ENCODE peak calls at places on chromosomes 5 and 9, in eight cellular contexts. One of them, this sample, is unnamed.

GRCh38 chr9:93223241-93224180 is 39.6 kb downstream of the WNK2 start:
- DNase-seq in activated CD8-positive, alpha-beta memory T cell treated with anti-CD3 and anti-CD28 coated beads, Interleukin-2, amount 50 U/mL, for 48 hours: no peak
- DNase-seq in right lobe of liver: no peak
- DNase-seq in NCI-H2029 treated with DMSO at 0.1 percent for 48 hours: peak; percentile 92
- DNase-seq in cardiac muscle cell: peak; percentile 54
- DNase-seq in nephron progenitor cell: no peak
- DNase-seq in stimulated activated CD8-positive, alpha-beta memory T cell treated with anti-CD3 and anti-CD28 coated beads, Interleukin-4, amount 100 ng/mL, for 4 hours: no peak
- DNase-seq in stimulated activated naive CD4-positive, alpha-beta T cell: no peak
- DNase-seq in this sample: peak; percentile 39

GRCh38 chr5:123802298-123802951 is 290.4 kb downstream of the CSNK1G3 start:
- DNase-seq in activated CD8-positive, alpha-beta memory T cell treated with anti-CD3 and anti-CD28 coated beads, Interleukin-2, amount 50 U/mL, for 48 hours: no peak
- DNase-seq in right lobe of liver: no peak
- DNase-seq in NCI-H2029 treated with DMSO at 0.1 percent for 48 hours: no peak
- DNase-seq in cardiac muscle cell: no peak
- DNase-seq in nephron progenitor cell: no peak
- DNase-seq in stimulated activated CD8-positive, alpha-beta memory T cell treated with anti-CD3 and anti-CD28 coated beads, Interleukin-4, amount 100 ng/mL, for 4 hours: no peak
- DNase-seq in stimulated activated naive CD4-positive, alpha-beta T cell: no peak
- DNase-seq in this sample: no peak

GRCh38 chr5:169195601-169196000 is 105.3 kb downstream of the SLIT3 start:
- DNase-seq in activated CD8-positive, alpha-beta memory T cell treated with anti-CD3 and anti-CD28 coated beads, Interleukin-2, amount 50 U/mL, for 48 hours: no peak
- DNase-seq in right lobe of liver: no peak
- DNase-seq in NCI-H2029 treated with DMSO at 0.1 percent for 48 hours: no peak
- DNase-seq in cardiac muscle cell: no peak
- DNase-seq in nephron progenitor cell: no peak
- DNase-seq in stimulated activated CD8-positive, alpha-beta memory T cell treated with anti-CD3 and anti-CD28 coated beads, Interleukin-4, amount 100 ng/mL, for 4 hours: no peak
- DNase-seq in stimulated activated naive CD4-positive, alpha-beta T cell: no peak
- DNase-seq in this sample: no peak

GRCh38 chr9:91946825-91947224 is 3.2 kb downstream of the ROR2 start:
- DNase-seq in activated CD8-positive, alpha-beta memory T cell treated with anti-CD3 and anti-CD28 coated beads, Interleukin-2, amount 50 U/mL, for 48 hours: no peak
- DNase-seq in right lobe of liver: no peak
- DNase-seq in NCI-H2029 treated with DMSO at 0.1 percent for 48 hours: no peak
- DNase-seq in cardiac muscle cell: peak; percentile 7
- DNase-seq in nephron progenitor cell: no peak
- DNase-seq in stimulated activated CD8-positive, alpha-beta memory T cell treated with anti-CD3 and anti-CD28 coated beads, Interleukin-4, amount 100 ng/mL, for 4 hours: no peak
- DNase-seq in stimulated activated naive CD4-positive, alpha-beta T cell: no peak
- DNase-seq in this sample: peak; percentile 65

GRCh38 chr9:115202960-115203751 is 85.2 kb upstream of the TNC start:
- DNase-seq in activated CD8-positive, alpha-beta memory T cell treated with anti-CD3 and anti-CD28 coated beads, Interleukin-2, amount 50 U/mL, for 48 hours: no peak
- DNase-seq in right lobe of liver: no peak
- DNase-seq in NCI-H2029 treated with DMSO at 0.1 percent for 48 hours: no peak
- DNase-seq in cardiac muscle cell: no peak
- DNase-seq in nephron progenitor cell: no peak
- DNase-seq in stimulated activated CD8-positive, alpha-beta memory T cell treated with anti-CD3 and anti-CD28 coated beads, Interleukin-4, amount 100 ng/mL, for 4 hours: no peak
- DNase-seq in stimulated activated naive CD4-positive, alpha-beta T cell: no peak
- DNase-seq in this sample: peak; percentile 47

GRCh38 chr5:14331377-14331776 is 188.2 kb downstream of the TRIO start:
- DNase-seq in activated CD8-positive, alpha-beta memory T cell treated with anti-CD3 and anti-CD28 coated beads, Interleukin-2, amount 50 U/mL, for 48 hours: no peak
- DNase-seq in right lobe of liver: no peak
- DNase-seq in NCI-H2029 treated with DMSO at 0.1 percent for 48 hours: no peak
- DNase-seq in cardiac muscle cell: no peak
- DNase-seq in nephron progenitor cell: no peak
- DNase-seq in stimulated activated CD8-positive, alpha-beta memory T cell treated with anti-CD3 and anti-CD28 coated beads, Interleukin-4, amount 100 ng/mL, for 4 hours: no peak
- DNase-seq in stimulated activated naive CD4-positive, alpha-beta T cell: no peak
- DNase-seq in this sample: no peak

GRCh38 chr9:127311239-127311741 is 46.7 kb downstream of the GARNL3 start:
- DNase-seq in activated CD8-positive, alpha-beta memory T cell treated with anti-CD3 and anti-CD28 coated beads, Interleukin-2, amount 50 U/mL, for 48 hours: no peak
- DNase-seq in right lobe of liver: no peak
- DNase-seq in NCI-H2029 treated with DMSO at 0.1 percent for 48 hours: no peak
- DNase-seq in cardiac muscle cell: peak; percentile 63
- DNase-seq in nephron progenitor cell: peak; percentile 15
- DNase-seq in stimulated activated CD8-positive, alpha-beta memory T cell treated with anti-CD3 and anti-CD28 coated beads, Interleukin-4, amount 100 ng/mL, for 4 hours: no peak
- DNase-seq in stimulated activated naive CD4-positive, alpha-beta T cell: no peak
- DNase-seq in this sample: peak; percentile 33

GRCh38 chr5:93017854-93018253 is 563.2 kb downstream of the NR2F1-AS1 start:
- DNase-seq in activated CD8-positive, alpha-beta memory T cell treated with anti-CD3 and anti-CD28 coated beads, Interleukin-2, amount 50 U/mL, for 48 hours: no peak
- DNase-seq in right lobe of liver: no peak
- DNase-seq in NCI-H2029 treated with DMSO at 0.1 percent for 48 hours: no peak
- DNase-seq in cardiac muscle cell: peak; percentile 35
- DNase-seq in nephron progenitor cell: no peak
- DNase-seq in stimulated activated CD8-positive, alpha-beta memory T cell treated with anti-CD3 and anti-CD28 coated beads, Interleukin-4, amount 100 ng/mL, for 4 hours: no peak
- DNase-seq in stimulated activated naive CD4-positive, alpha-beta T cell: no peak
- DNase-seq in this sample: no peak

GRCh38 chr5:57488308-57488955 is 5.8 kb upstream of the ACTBL2 start:
- DNase-seq in activated CD8-positive, alpha-beta memory T cell treated with anti-CD3 and anti-CD28 coated beads, Interleukin-2, amount 50 U/mL, for 48 hours: no peak
- DNase-seq in right lobe of liver: no peak
- DNase-seq in NCI-H2029 treated with DMSO at 0.1 percent for 48 hours: no peak
- DNase-seq in cardiac muscle cell: peak; percentile 76
- DNase-seq in nephron progenitor cell: no peak
- DNase-seq in stimulated activated CD8-positive, alpha-beta memory T cell treated with anti-CD3 and anti-CD28 coated beads, Interleukin-4, amount 100 ng/mL, for 4 hours: no peak
- DNase-seq in stimulated activated naive CD4-positive, alpha-beta T cell: no peak
- DNase-seq in this sample: peak; percentile 42

GRCh38 chr5:73960023-73960422 is 334.0 kb downstream of the ARHGEF28 start:
- DNase-seq in activated CD8-positive, alpha-beta memory T cell treated with anti-CD3 and anti-CD28 coated beads, Interleukin-2, amount 50 U/mL, for 48 hours: no peak
- DNase-seq in right lobe of liver: no peak
- DNase-seq in NCI-H2029 treated with DMSO at 0.1 percent for 48 hours: no peak
- DNase-seq in cardiac muscle cell: no peak
- DNase-seq in nephron progenitor cell: no peak
- DNase-seq in stimulated activated CD8-positive, alpha-beta memory T cell treated with anti-CD3 and anti-CD28 coated beads, Interleukin-4, amount 100 ng/mL, for 4 hours: no peak
- DNase-seq in stimulated activated naive CD4-positive, alpha-beta T cell: no peak
- DNase-seq in this sample: no peak

GRCh38 chr9:127035948-127036347 is 86.5 kb downstream of the ANGPTL2 start:
- DNase-seq in activated CD8-positive, alpha-beta memory T cell treated with anti-CD3 and anti-CD28 coated beads, Interleukin-2, amount 50 U/mL, for 48 hours: no peak
- DNase-seq in right lobe of liver: no peak
- DNase-seq in NCI-H2029 treated with DMSO at 0.1 percent for 48 hours: no peak
- DNase-seq in cardiac muscle cell: peak; percentile 95
- DNase-seq in nephron progenitor cell: no peak
- DNase-seq in stimulated activated CD8-positive, alpha-beta memory T cell treated with anti-CD3 and anti-CD28 coated beads, Interleukin-4, amount 100 ng/mL, for 4 hours: no peak
- DNase-seq in stimulated activated naive CD4-positive, alpha-beta T cell: no peak
- DNase-seq in this sample: no peak

GRCh38 chr9:126456802-126457547 is 130.3 kb downstream of the MVB12B start:
- DNase-seq in activated CD8-positive, alpha-beta memory T cell treated with anti-CD3 and anti-CD28 coated beads, Interleukin-2, amount 50 U/mL, for 48 hours: peak; percentile 34
- DNase-seq in right lobe of liver: no peak
- DNase-seq in NCI-H2029 treated with DMSO at 0.1 percent for 48 hours: no peak
- DNase-seq in cardiac muscle cell: no peak
- DNase-seq in nephron progenitor cell: no peak
- DNase-seq in stimulated activated CD8-positive, alpha-beta memory T cell treated with anti-CD3 and anti-CD28 coated beads, Interleukin-4, amount 100 ng/mL, for 4 hours: no peak
- DNase-seq in stimulated activated naive CD4-positive, alpha-beta T cell: no peak
- DNase-seq in this sample: no peak

GRCh38 chr5:123091988-123092583 is 3.0 kb downstream of the PRDM6 start:
- DNase-seq in activated CD8-positive, alpha-beta memory T cell treated with anti-CD3 and anti-CD28 coated beads, Interleukin-2, amount 50 U/mL, for 48 hours: no peak
- DNase-seq in right lobe of liver: no peak
- DNase-seq in NCI-H2029 treated with DMSO at 0.1 percent for 48 hours: no peak
- DNase-seq in cardiac muscle cell: no peak
- DNase-seq in nephron progenitor cell: no peak
- DNase-seq in stimulated activated CD8-positive, alpha-beta memory T cell treated with anti-CD3 and anti-CD28 coated beads, Interleukin-4, amount 100 ng/mL, for 4 hours: no peak
- DNase-seq in stimulated activated naive CD4-positive, alpha-beta T cell: no peak
- DNase-seq in this sample: peak; percentile 40

GRCh38 chr9:110546411-110546871 is 33.1 kb downstream of the SVEP1 start:
- DNase-seq in activated CD8-positive, alpha-beta memory T cell treated with anti-CD3 and anti-CD28 coated beads, Interleukin-2, amount 50 U/mL, for 48 hours: no peak
- DNase-seq in right lobe of liver: no peak
- DNase-seq in NCI-H2029 treated with DMSO at 0.1 percent for 48 hours: no peak
- DNase-seq in cardiac muscle cell: no peak
- DNase-seq in nephron progenitor cell: no peak
- DNase-seq in stimulated activated CD8-positive, alpha-beta memory T cell treated with anti-CD3 and anti-CD28 coated beads, Interleukin-4, amount 100 ng/mL, for 4 hours: no peak
- DNase-seq in stimulated activated naive CD4-positive, alpha-beta T cell: no peak
- DNase-seq in this sample: no peak

GRCh38 chr9:17462869-17463464 is 115.9 kb upstream of the SH3GL2 start:
- DNase-seq in activated CD8-positive, alpha-beta memory T cell treated with anti-CD3 and anti-CD28 coated beads, Interleukin-2, amount 50 U/mL, for 48 hours: no peak
- DNase-seq in right lobe of liver: no peak
- DNase-seq in NCI-H2029 treated with DMSO at 0.1 percent for 48 hours: no peak
- DNase-seq in cardiac muscle cell: peak; percentile 77
- DNase-seq in nephron progenitor cell: peak; percentile 45
- DNase-seq in stimulated activated CD8-positive, alpha-beta memory T cell treated with anti-CD3 and anti-CD28 coated beads, Interleukin-4, amount 100 ng/mL, for 4 hours: no peak
- DNase-seq in stimulated activated naive CD4-positive, alpha-beta T cell: no peak
- DNase-seq in this sample: peak; percentile 76

GRCh38 chr5:136028782-136029742 is at the start of gene TGFBI:
- DNase-seq in activated CD8-positive, alpha-beta memory T cell treated with anti-CD3 and anti-CD28 coated beads, Interleukin-2, amount 50 U/mL, for 48 hours: no peak
- DNase-seq in right lobe of liver: peak; percentile 88
- DNase-seq in NCI-H2029 treated with DMSO at 0.1 percent for 48 hours: no peak
- DNase-seq in cardiac muscle cell: peak; percentile 80
- DNase-seq in nephron progenitor cell: peak; percentile 79
- DNase-seq in stimulated activated CD8-positive, alpha-beta memory T cell treated with anti-CD3 and anti-CD28 coated beads, Interleukin-4, amount 100 ng/mL, for 4 hours: no peak
- DNase-seq in stimulated activated naive CD4-positive, alpha-beta T cell: no peak
- DNase-seq in this sample: peak; percentile 87

GRCh38 chr5:97545856-97546570 is 363.0 kb upstream of the RIOK2 start:
- DNase-seq in activated CD8-positive, alpha-beta memory T cell treated with anti-CD3 and anti-CD28 coated beads, Interleukin-2, amount 50 U/mL, for 48 hours: no peak
- DNase-seq in right lobe of liver: no peak
- DNase-seq in NCI-H2029 treated with DMSO at 0.1 percent for 48 hours: no peak
- DNase-seq in cardiac muscle cell: peak; percentile 41
- DNase-seq in nephron progenitor cell: no peak
- DNase-seq in stimulated activated CD8-positive, alpha-beta memory T cell treated with anti-CD3 and anti-CD28 coated beads, Interleukin-4, amount 100 ng/mL, for 4 hours: no peak
- DNase-seq in stimulated activated naive CD4-positive, alpha-beta T cell: no peak
- DNase-seq in this sample: no peak

GRCh38 chr9:106625259-106625789 is 237.6 kb upstream of the ZNF462 start:
- DNase-seq in activated CD8-positive, alpha-beta memory T cell treated with anti-CD3 and anti-CD28 coated beads, Interleukin-2, amount 50 U/mL, for 48 hours: no peak
- DNase-seq in right lobe of liver: no peak
- DNase-seq in NCI-H2029 treated with DMSO at 0.1 percent for 48 hours: no peak
- DNase-seq in cardiac muscle cell: no peak
- DNase-seq in nephron progenitor cell: no peak
- DNase-seq in stimulated activated CD8-positive, alpha-beta memory T cell treated with anti-CD3 and anti-CD28 coated beads, Interleukin-4, amount 100 ng/mL, for 4 hours: no peak
- DNase-seq in stimulated activated naive CD4-positive, alpha-beta T cell: no peak
- DNase-seq in this sample: no peak

GRCh38 chr9:128002959-128003358 is 22.2 kb upstream of the EEIG1 start:
- DNase-seq in activated CD8-positive, alpha-beta memory T cell treated with anti-CD3 and anti-CD28 coated beads, Interleukin-2, amount 50 U/mL, for 48 hours: no peak
- DNase-seq in right lobe of liver: no peak
- DNase-seq in NCI-H2029 treated with DMSO at 0.1 percent for 48 hours: no peak
- DNase-seq in cardiac muscle cell: no peak
- DNase-seq in nephron progenitor cell: no peak
- DNase-seq in stimulated activated CD8-positive, alpha-beta memory T cell treated with anti-CD3 and anti-CD28 coated beads, Interleukin-4, amount 100 ng/mL, for 4 hours: no peak
- DNase-seq in stimulated activated naive CD4-positive, alpha-beta T cell: no peak
- DNase-seq in this sample: no peak

GRCh38 chr9:91261417-91261816 is 100.3 kb downstream of the AUH start:
- DNase-seq in activated CD8-positive, alpha-beta memory T cell treated with anti-CD3 and anti-CD28 coated beads, Interleukin-2, amount 50 U/mL, for 48 hours: no peak
- DNase-seq in right lobe of liver: no peak
- DNase-seq in NCI-H2029 treated with DMSO at 0.1 percent for 48 hours: no peak
- DNase-seq in cardiac muscle cell: no peak
- DNase-seq in nephron progenitor cell: no peak
- DNase-seq in stimulated activated CD8-positive, alpha-beta memory T cell treated with anti-CD3 and anti-CD28 coated beads, Interleukin-4, amount 100 ng/mL, for 4 hours: no peak
- DNase-seq in stimulated activated naive CD4-positive, alpha-beta T cell: no peak
- DNase-seq in this sample: no peak

GRCh38 chr5:36199620-36200019 is 42.1 kb downstream of the NADK2 start:
- DNase-seq in activated CD8-positive, alpha-beta memory T cell treated with anti-CD3 and anti-CD28 coated beads, Interleukin-2, amount 50 U/mL, for 48 hours: no peak
- DNase-seq in right lobe of liver: no peak
- DNase-seq in NCI-H2029 treated with DMSO at 0.1 percent for 48 hours: no peak
- DNase-seq in cardiac muscle cell: peak; percentile 82
- DNase-seq in nephron progenitor cell: no peak
- DNase-seq in stimulated activated CD8-positive, alpha-beta memory T cell treated with anti-CD3 and anti-CD28 coated beads, Interleukin-4, amount 100 ng/mL, for 4 hours: no peak
- DNase-seq in stimulated activated naive CD4-positive, alpha-beta T cell: no peak
- DNase-seq in this sample: no peak

GRCh38 chr5:16815432-16815831 is 120.7 kb downstream of the MYO10 start:
- DNase-seq in activated CD8-positive, alpha-beta memory T cell treated with anti-CD3 and anti-CD28 coated beads, Interleukin-2, amount 50 U/mL, for 48 hours: no peak
- DNase-seq in right lobe of liver: no peak
- DNase-seq in NCI-H2029 treated with DMSO at 0.1 percent for 48 hours: no peak
- DNase-seq in cardiac muscle cell: no peak
- DNase-seq in nephron progenitor cell: no peak
- DNase-seq in stimulated activated CD8-positive, alpha-beta memory T cell treated with anti-CD3 and anti-CD28 coated beads, Interleukin-4, amount 100 ng/mL, for 4 hours: no peak
- DNase-seq in stimulated activated naive CD4-positive, alpha-beta T cell: no peak
- DNase-seq in this sample: no peak

GRCh38 chr5:159051431-159052281 is 48.1 kb downstream of the EBF1 start:
- DNase-seq in activated CD8-positive, alpha-beta memory T cell treated with anti-CD3 and anti-CD28 coated beads, Interleukin-2, amount 50 U/mL, for 48 hours: peak; percentile 53
- DNase-seq in right lobe of liver: peak; percentile 67
- DNase-seq in NCI-H2029 treated with DMSO at 0.1 percent for 48 hours: no peak
- DNase-seq in cardiac muscle cell: peak; percentile 58
- DNase-seq in nephron progenitor cell: peak; percentile 80
- DNase-seq in stimulated activated CD8-positive, alpha-beta memory T cell treated with anti-CD3 and anti-CD28 coated beads, Interleukin-4, amount 100 ng/mL, for 4 hours: no peak
- DNase-seq in stimulated activated naive CD4-positive, alpha-beta T cell: no peak
- DNase-seq in this sample: peak; percentile 90

GRCh38 chr5:169762338-169763095 is 125.4 kb downstream of the DOCK2 start:
- DNase-seq in activated CD8-positive, alpha-beta memory T cell treated with anti-CD3 and anti-CD28 coated beads, Interleukin-2, amount 50 U/mL, for 48 hours: no peak
- DNase-seq in right lobe of liver: no peak
- DNase-seq in NCI-H2029 treated with DMSO at 0.1 percent for 48 hours: no peak
- DNase-seq in cardiac muscle cell: peak; percentile 28
- DNase-seq in nephron progenitor cell: no peak
- DNase-seq in stimulated activated CD8-positive, alpha-beta memory T cell treated with anti-CD3 and anti-CD28 coated beads, Interleukin-4, amount 100 ng/mL, for 4 hours: no peak
- DNase-seq in stimulated activated naive CD4-positive, alpha-beta T cell: no peak
- DNase-seq in this sample: no peak

GRCh38 chr5:114101153-114101552 is 260.7 kb upstream of the KCNN2 start:
- DNase-seq in activated CD8-positive, alpha-beta memory T cell treated with anti-CD3 and anti-CD28 coated beads, Interleukin-2, amount 50 U/mL, for 48 hours: no peak
- DNase-seq in right lobe of liver: no peak
- DNase-seq in NCI-H2029 treated with DMSO at 0.1 percent for 48 hours: no peak
- DNase-seq in cardiac muscle cell: peak; percentile 67
- DNase-seq in nephron progenitor cell: peak; percentile 2
- DNase-seq in stimulated activated CD8-positive, alpha-beta memory T cell treated with anti-CD3 and anti-CD28 coated beads, Interleukin-4, amount 100 ng/mL, for 4 hours: no peak
- DNase-seq in stimulated activated naive CD4-positive, alpha-beta T cell: no peak
- DNase-seq in this sample: peak; percentile 31

GRCh38 chr9:79581388-79581787 is 9.6 kb downstream of the TLE4 start:
- DNase-seq in activated CD8-positive, alpha-beta memory T cell treated with anti-CD3 and anti-CD28 coated beads, Interleukin-2, amount 50 U/mL, for 48 hours: no peak
- DNase-seq in right lobe of liver: no peak
- DNase-seq in NCI-H2029 treated with DMSO at 0.1 percent for 48 hours: no peak
- DNase-seq in cardiac muscle cell: peak; percentile 65
- DNase-seq in nephron progenitor cell: no peak
- DNase-seq in stimulated activated CD8-positive, alpha-beta memory T cell treated with anti-CD3 and anti-CD28 coated beads, Interleukin-4, amount 100 ng/mL, for 4 hours: no peak
- DNase-seq in stimulated activated naive CD4-positive, alpha-beta T cell: no peak
- DNase-seq in this sample: no peak

GRCh38 chr5:125484272-125485002 is 738.0 kb upstream of the ZNF608 start:
- DNase-seq in activated CD8-positive, alpha-beta memory T cell treated with anti-CD3 and anti-CD28 coated beads, Interleukin-2, amount 50 U/mL, for 48 hours: no peak
- DNase-seq in right lobe of liver: no peak
- DNase-seq in NCI-H2029 treated with DMSO at 0.1 percent for 48 hours: peak; percentile 98
- DNase-seq in cardiac muscle cell: peak; percentile 94
- DNase-seq in nephron progenitor cell: peak; percentile 28
- DNase-seq in stimulated activated CD8-positive, alpha-beta memory T cell treated with anti-CD3 and anti-CD28 coated beads, Interleukin-4, amount 100 ng/mL, for 4 hours: no peak
- DNase-seq in stimulated activated naive CD4-positive, alpha-beta T cell: no peak
- DNase-seq in this sample: peak; percentile 82

GRCh38 chr9:111949919-111950318 is 53.3 kb downstream of the UGCG start:
- DNase-seq in activated CD8-positive, alpha-beta memory T cell treated with anti-CD3 and anti-CD28 coated beads, Interleukin-2, amount 50 U/mL, for 48 hours: no peak
- DNase-seq in right lobe of liver: no peak
- DNase-seq in NCI-H2029 treated with DMSO at 0.1 percent for 48 hours: no peak
- DNase-seq in cardiac muscle cell: peak; percentile 37
- DNase-seq in nephron progenitor cell: no peak
- DNase-seq in stimulated activated CD8-positive, alpha-beta memory T cell treated with anti-CD3 and anti-CD28 coated beads, Interleukin-4, amount 100 ng/mL, for 4 hours: no peak
- DNase-seq in stimulated activated naive CD4-positive, alpha-beta T cell: no peak
- DNase-seq in this sample: no peak

GRCh38 chr5:87195104-87195581 is 72.5 kb upstream of the RASA1 start:
- DNase-seq in activated CD8-positive, alpha-beta memory T cell treated with anti-CD3 and anti-CD28 coated beads, Interleukin-2, amount 50 U/mL, for 48 hours: no peak
- DNase-seq in right lobe of liver: no peak
- DNase-seq in NCI-H2029 treated with DMSO at 0.1 percent for 48 hours: no peak
- DNase-seq in cardiac muscle cell: peak; percentile 84
- DNase-seq in nephron progenitor cell: no peak
- DNase-seq in stimulated activated CD8-positive, alpha-beta memory T cell treated with anti-CD3 and anti-CD28 coated beads, Interleukin-4, amount 100 ng/mL, for 4 hours: no peak
- DNase-seq in stimulated activated naive CD4-positive, alpha-beta T cell: no peak
- DNase-seq in this sample: no peak

GRCh38 chr5:13566903-13567339 is 377.6 kb downstream of the DNAH5 start:
- DNase-seq in activated CD8-positive, alpha-beta memory T cell treated with anti-CD3 and anti-CD28 coated beads, Interleukin-2, amount 50 U/mL, for 48 hours: no peak
- DNase-seq in right lobe of liver: no peak
- DNase-seq in NCI-H2029 treated with DMSO at 0.1 percent for 48 hours: no peak
- DNase-seq in cardiac muscle cell: no peak
- DNase-seq in nephron progenitor cell: no peak
- DNase-seq in stimulated activated CD8-positive, alpha-beta memory T cell treated with anti-CD3 and anti-CD28 coated beads, Interleukin-4, amount 100 ng/mL, for 4 hours: no peak
- DNase-seq in stimulated activated naive CD4-positive, alpha-beta T cell: no peak
- DNase-seq in this sample: no peak

GRCh38 chr9:83036043-83036442 is 26.9 kb downstream of the RASEF start:
- DNase-seq in activated CD8-positive, alpha-beta memory T cell treated with anti-CD3 and anti-CD28 coated beads, Interleukin-2, amount 50 U/mL, for 48 hours: no peak
- DNase-seq in right lobe of liver: no peak
- DNase-seq in NCI-H2029 treated with DMSO at 0.1 percent for 48 hours: no peak
- DNase-seq in cardiac muscle cell: no peak
- DNase-seq in nephron progenitor cell: no peak
- DNase-seq in stimulated activated CD8-positive, alpha-beta memory T cell treated with anti-CD3 and anti-CD28 coated beads, Interleukin-4, amount 100 ng/mL, for 4 hours: no peak
- DNase-seq in stimulated activated naive CD4-positive, alpha-beta T cell: no peak
- DNase-seq in this sample: no peak

GRCh38 chr5:134445841-134446818 is 34.4 kb upstream of the CDKN2AIPNL start:
- DNase-seq in activated CD8-positive, alpha-beta memory T cell treated with anti-CD3 and anti-CD28 coated beads, Interleukin-2, amount 50 U/mL, for 48 hours: no peak
- DNase-seq in right lobe of liver: no peak
- DNase-seq in NCI-H2029 treated with DMSO at 0.1 percent for 48 hours: no peak
- DNase-seq in cardiac muscle cell: no peak
- DNase-seq in nephron progenitor cell: no peak
- DNase-seq in stimulated activated CD8-positive, alpha-beta memory T cell treated with anti-CD3 and anti-CD28 coated beads, Interleukin-4, amount 100 ng/mL, for 4 hours: no peak
- DNase-seq in stimulated activated naive CD4-positive, alpha-beta T cell: no peak
- DNase-seq in this sample: peak; percentile 51

GRCh38 chr9:116447914-116448313 is 239.2 kb upstream of the TRIM32 start:
- DNase-seq in activated CD8-positive, alpha-beta memory T cell treated with anti-CD3 and anti-CD28 coated beads, Interleukin-2, amount 50 U/mL, for 48 hours: no peak
- DNase-seq in right lobe of liver: no peak
- DNase-seq in NCI-H2029 treated with DMSO at 0.1 percent for 48 hours: no peak
- DNase-seq in cardiac muscle cell: peak; percentile 59
- DNase-seq in nephron progenitor cell: peak; percentile 32
- DNase-seq in stimulated activated CD8-positive, alpha-beta memory T cell treated with anti-CD3 and anti-CD28 coated beads, Interleukin-4, amount 100 ng/mL, for 4 hours: no peak
- DNase-seq in stimulated activated naive CD4-positive, alpha-beta T cell: no peak
- DNase-seq in this sample: peak; percentile 84

GRCh38 chr9:125630436-125630835 is 76.6 kb downstream of the MAPKAP1 start:
- DNase-seq in activated CD8-positive, alpha-beta memory T cell treated with anti-CD3 and anti-CD28 coated beads, Interleukin-2, amount 50 U/mL, for 48 hours: no peak
- DNase-seq in right lobe of liver: no peak
- DNase-seq in NCI-H2029 treated with DMSO at 0.1 percent for 48 hours: no peak
- DNase-seq in cardiac muscle cell: peak; percentile 42
- DNase-seq in nephron progenitor cell: no peak
- DNase-seq in stimulated activated CD8-positive, alpha-beta memory T cell treated with anti-CD3 and anti-CD28 coated beads, Interleukin-4, amount 100 ng/mL, for 4 hours: no peak
- DNase-seq in stimulated activated naive CD4-positive, alpha-beta T cell: no peak
- DNase-seq in this sample: no peak

This sample was measured in left kidney.